ENCODE peak calls at places on chromosome 20, in five cellular contexts. L is left lung, D is prostate gland, Q is substantia nigra, N is heart right ventricle. P is an unnamed sample.

GRCh38 chr20:4052554-4052953 is 37.2 kb upstream of the RNF24 start:
- DNase-seq in N (no peak), L (no peak), D (no peak), Q (no peak), P (no peak)

GRCh38 chr20:39533858-39534257 is 571.7 kb downstream of the DHX35 start:
- DNase-seq in Q (no peak), L (no peak), D (no peak), N (no peak), P (no peak)

GRCh38 chr20:15220778-15221565 is 883.6 kb upstream of the FLRT3 start:
- DNase-seq in N (no peak), Q (no peak), D (peak; percentile 16), L (no peak), P (no peak)

GRCh38 chr20:63483834-63484233 is 11.4 kb upstream of the KCNQ2 start:
- DNase-seq in L (no peak), N (no peak), Q (no peak), D (no peak), P (no peak)

GRCh38 chr20:823326-823902 is 10.1 kb upstream of the FAM110A start:
- DNase-seq in Q (no peak), L (no peak), D (no peak), N (no peak), P (no peak)

GRCh38 chr20:50734730-50735679 is 3.6 kb downstream of the PARD6B start:
- DNase-seq in L (no peak), N (no peak), Q (no peak), D (no peak), P (no peak)

GRCh38 chr20:1190847-1191246 is 6.1 kb upstream of the TMEM74B start:
- DNase-seq in N (no peak), D (no peak), L (no peak), Q (no peak), P (no peak)

GRCh38 chr20:62704341-62704948 is 4.2 kb upstream of the NTSR1 start:
- DNase-seq in D (peak; percentile 81), L (peak; percentile 76), Q (no peak), N (peak; percentile 92), P (peak; percentile 88)

GRCh38 chr20:17761612-17762011 is 61.8 kb downstream of the BANF2 start:
- DNase-seq in D (no peak), Q (no peak), L (no peak), N (no peak), P (no peak)

GRCh38 chr20:24998121-24998520 is 5.6 kb upstream of the APMAP start:
- DNase-seq in Q (no peak), D (no peak), L (no peak), N (no peak), P (no peak)

GRCh38 chr20:59230385-59230784 is 66.8 kb downstream of the ZNF831 start:
- DNase-seq in L (no peak), D (no peak), Q (no peak), N (no peak), P (no peak)

GRCh38 chr20:25437153-25437581 is 29.7 kb downstream of the GINS1 start:
- DNase-seq in D (no peak), Q (no peak), N (no peak), L (no peak), P (no peak)

GRCh38 chr20:52889225-52889624 is 82.9 kb upstream of the TSHZ2 start:
- DNase-seq in L (no peak), Q (no peak), D (no peak), N (no peak), P (no peak)

GRCh38 chr20:8971669-8972316 is 97.1 kb upstream of the PLCB4 start:
- DNase-seq in N (no peak), Q (no peak), L (no peak), D (no peak), P (no peak)

GRCh38 chr20:22752324-22752723 is 168.0 kb upstream of the FOXA2 start:
- DNase-seq in Q (no peak), L (no peak), N (no peak), D (no peak), P (no peak)